ENCODE peak calls at places on chromosomes 2 and 18, in four cellular contexts. X is colonic mucosa, N is IMR-90, P is esophagus squamous epithelium. O is an unnamed sample.

GRCh38 chr2:37599688-37600525 is 71.5 kb downstream of the CDC42EP3 start:
- DNase-seq in X (no peak), N (no peak), P (no peak), O (no peak)

GRCh38 chr18:24831871-24832665 is 371.6 kb downstream of the HRH4 start:
- DNase-seq in X (no peak), N (no peak), P (no peak), O (no peak)

GRCh38 chr18:9366126-9366714 is 31.6 kb downstream of the TWSG1 start:
- DNase-seq in X (peak; percentile 46), N (peak; percentile 40), P (no peak), O (peak; percentile 31)

GRCh38 chr2:216221806-216222205 is 112.7 kb downstream of the XRCC5 start:
- DNase-seq in X (no peak), N (peak; percentile 61), P (no peak), O (peak; percentile 14)

GRCh38 chr18:54100920-54101319 is 123.5 kb downstream of the MBD2 start:
- DNase-seq in X (no peak), N (no peak), P (no peak), O (no peak)

GRCh38 chr2:53077413-53077812 is 690.2 kb upstream of the CHAC2 start:
- DNase-seq in X (no peak), N (no peak), P (no peak), O (no peak)

GRCh38 chr2:240396623-240397541 is 38.6 kb upstream of the GPC1 start:
- DNase-seq in X (no peak), N (no peak), P (no peak), O (no peak)

GRCh38 chr2:135986507-135986906 is 1.1 kb upstream of the DARS1 start:
- DNase-seq in X (no peak), N (no peak), P (no peak), O (no peak)

GRCh38 chr18:13315000-13315399 is 96.4 kb downstream of the LDLRAD4 start:
- DNase-seq in X (no peak), N (no peak), P (no peak), O (no peak)

GRCh38 chr18:28177828-28178635 is 1.1 kb upstream of the CDH2 start:
- DNase-seq in X (no peak), N (peak; percentile 36), P (no peak), O (peak; percentile 90)

GRCh38 chr2:127410871-127411396 is 7.3 kb upstream of the PROC start:
- DNase-seq in X (no peak), N (peak; percentile 56), P (no peak), O (peak; percentile 81)

GRCh38 chr2:66766582-66766981 is 331.7 kb downstream of the MEIS1 start:
- DNase-seq in X (no peak), N (no peak), P (no peak), O (no peak)

GRCh38 chr18:37521500-37522465 is 43.8 kb downstream of the CELF4 start:
- DNase-seq in X (no peak), N (no peak), P (no peak), O (no peak)

GRCh38 chr2:163692081-163692480 is 43.7 kb downstream of the FIGN start:
- DNase-seq in X (no peak), N (no peak), P (no peak), O (peak; percentile 10)

GRCh38 chr2:102588213-102588939 is 31.0 kb upstream of the SLC9A2 start:
- DNase-seq in X (no peak), N (no peak), P (no peak), O (no peak)

GRCh38 chr18:21742323-21742687 is 1.7 kb downstream of the MIB1 start:
- DNase-seq in X (no peak), N (peak; percentile 30), P (no peak), O (peak; percentile 36)

GRCh38 chr2:2916621-2917020 is 461.0 kb downstream of the EIPR1 start:
- DNase-seq in X (no peak), N (no peak), P (no peak), O (no peak)

GRCh38 chr2:99635710-99636431 is 146.1 kb upstream of the REV1 start:
- DNase-seq in X (peak; percentile 28), N (no peak), P (no peak), O (no peak)

GRCh38 chr2:98379311-98380202 is 33.3 kb downstream of the CNGA3 start:
- DNase-seq in X (no peak), N (no peak), P (no peak), O (peak; percentile 7)

GRCh38 chr2:28824207-28824606 is 13.6 kb downstream of the SPDYA start:
- DNase-seq in X (no peak), N (no peak), P (no peak), O (no peak)

GRCh38 chr2:29751390-29751789 is 170.0 kb downstream of the ALK start:
- DNase-seq in X (no peak), N (no peak), P (no peak), O (no peak)

GRCh38 chr2:1685957-1686783 is 58.1 kb downstream of the PXDN start:
- DNase-seq in X (no peak), N (peak; percentile 62), P (no peak), O (peak; percentile 48)

GRCh38 chr18:48767090-48767670 is 183.6 kb downstream of the SMAD7 start:
- DNase-seq in X (no peak), N (peak; percentile 45), P (no peak), O (peak; percentile 45)

GRCh38 chr18:13288509-13289138 is 70.1 kb downstream of the LDLRAD4 start:
- DNase-seq in X (no peak), N (no peak), P (no peak), O (no peak)

GRCh38 chr2:5921081-5921642 is 229.0 kb downstream of the SOX11 start:
- DNase-seq in X (no peak), N (no peak), P (no peak), O (no peak)

GRCh38 chr18:13983506-13983905 is 68.2 kb upstream of the MC2R start:
- DNase-seq in X (no peak), N (no peak), P (no peak), O (no peak)

DNA sequence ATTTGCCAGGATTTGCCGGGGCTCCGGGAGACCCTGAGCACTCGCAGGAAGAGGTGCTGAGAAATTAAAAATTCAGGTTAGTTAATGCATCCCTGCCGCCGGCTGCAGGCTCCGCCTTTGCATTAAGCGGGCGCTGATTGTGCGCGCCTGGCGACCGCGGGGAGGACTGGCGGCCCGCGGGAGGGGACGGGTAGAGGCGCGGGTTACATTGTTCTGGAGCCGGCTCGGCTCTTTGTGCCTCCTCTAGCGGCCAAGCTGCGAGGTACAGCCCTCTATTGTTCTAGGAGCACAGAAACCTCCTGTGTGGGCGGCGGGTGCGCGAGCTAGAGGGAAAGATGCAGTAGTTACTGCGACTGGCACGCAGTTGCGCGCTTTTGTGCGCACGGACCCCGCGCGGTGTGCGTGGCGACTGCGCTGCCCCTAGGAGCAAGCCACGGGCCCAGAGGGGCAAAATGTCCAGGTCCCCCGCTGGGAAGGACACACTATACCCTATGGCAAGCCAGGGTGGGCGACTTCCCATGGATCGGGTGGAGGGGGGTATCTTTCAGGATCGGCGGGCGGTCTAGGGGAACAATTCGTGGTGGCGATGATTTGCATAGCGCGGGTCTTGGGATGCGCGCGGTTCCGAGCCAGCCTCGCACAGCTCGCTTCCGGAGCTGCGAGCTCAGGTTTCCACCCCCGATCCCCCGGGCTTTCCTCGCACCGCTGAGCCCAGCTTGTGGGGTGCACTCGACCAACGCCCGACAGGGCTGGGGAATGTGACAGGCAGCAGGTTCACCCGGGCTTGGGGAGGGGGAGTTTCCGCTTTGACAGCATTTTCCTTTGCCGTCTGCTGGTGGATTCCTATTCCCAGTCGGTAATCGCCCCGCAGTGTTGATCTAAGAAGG is 2.9 kb downstream of the ONECUT2 start:
- DNase-seq in X (peak; percentile 55), N (peak; percentile 26), P (no peak), O (peak; percentile 77)
- H3K4me3 ChIP-seq in X (no peak overlapping the region), N (no peak overlapping the region), P (no peak overlapping the region), O (peak overlapping the region; percentile 52)

GRCh38 chr2:69742170-69742952 is 427 bp downstream of the ANXA4 start:
- DNase-seq in X (peak; percentile 46), N (peak; percentile 11), P (no peak), O (peak; percentile 59)

GRCh38 chr2:69741281-69742169 is at the start of gene ANXA4:
- DNase-seq in X (peak; percentile 96), N (peak; percentile 74), P (peak; percentile 9), O (peak; percentile 84)

GRCh38 chr2:69744456-69744855 is 2.5 kb downstream of the ANXA4 start:
- DNase-seq in X (no peak), N (no peak), P (no peak), O (no peak)

GRCh38 chr2:69743847-69744264 is 1.9 kb downstream of the ANXA4 start:
- DNase-seq in X (no peak), N (no peak), P (no peak), O (no peak)
- H3K4me1 ChIP-seq in X (peaks cover 13% of the 10 kb centered on the region), N (peaks cover 2% of the 10 kb centered on the region), P (peaks cover 57% of the 10 kb centered on the region), O (peaks cover 15% of the 10 kb centered on the region)

GRCh38 chr2:224638338-224638823 is 53.2 kb upstream of the CUL3 start:
- DNase-seq in X (peak; percentile 77), N (no peak), P (no peak), O (no peak)
- H3K4me3 ChIP-seq in X (no peak overlapping the region), N (no peak overlapping the region), P (no peak overlapping the region), O (no peak overlapping the region)

DNA sequence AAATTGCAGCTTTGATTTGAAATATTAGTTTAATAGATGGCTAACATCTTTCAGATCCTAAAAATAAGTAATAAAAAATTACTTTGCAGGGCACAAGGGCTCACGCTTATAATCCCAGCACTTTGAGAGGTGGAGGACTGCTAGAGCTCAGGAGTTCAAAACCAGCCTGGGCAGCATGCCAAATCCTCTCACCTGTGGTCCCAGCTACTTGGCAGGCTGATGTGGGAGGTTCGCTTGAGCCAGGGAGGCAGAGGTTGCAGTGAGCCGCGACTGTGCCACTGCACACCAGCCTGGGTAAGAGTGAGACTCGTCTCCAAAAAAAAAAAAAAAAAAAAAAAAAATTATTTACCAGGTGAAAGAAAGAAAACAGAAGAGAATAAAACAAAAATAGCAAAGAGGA is 449.8 kb downstream of the NRXN1 start:
- DNase-seq in X (no peak), N (no peak), P (no peak), O (no peak)
- H3K4me1 ChIP-seq in X (no peaks in the 10 kb centered on the region), N (no peaks in the 10 kb centered on the region), P (no peaks in the 10 kb centered on the region), O (no peaks in the 10 kb centered on the region)

GRCh38 chr2:148509703-148510036 is 134.9 kb upstream of the EPC2 start:
- DNase-seq in X (no peak), N (no peak), P (no peak), O (no peak)
- H3K4me3 ChIP-seq in X (no peak overlapping the region), N (no peak overlapping the region), P (no peak overlapping the region), O (peak overlapping the region; percentile 78)

GRCh38 chr2:205747827-205748386 is 65.6 kb downstream of the NRP2 start:
- DNase-seq in X (no peak), N (no peak), P (no peak), O (no peak)
- H3K4me1 ChIP-seq in X (peaks cover 9% of the 10 kb centered on the region), N (no peaks in the 10 kb centered on the region), P (peaks cover 73% of the 10 kb centered on the region), O (peaks cover 4% of the 10 kb centered on the region)

DNA sequence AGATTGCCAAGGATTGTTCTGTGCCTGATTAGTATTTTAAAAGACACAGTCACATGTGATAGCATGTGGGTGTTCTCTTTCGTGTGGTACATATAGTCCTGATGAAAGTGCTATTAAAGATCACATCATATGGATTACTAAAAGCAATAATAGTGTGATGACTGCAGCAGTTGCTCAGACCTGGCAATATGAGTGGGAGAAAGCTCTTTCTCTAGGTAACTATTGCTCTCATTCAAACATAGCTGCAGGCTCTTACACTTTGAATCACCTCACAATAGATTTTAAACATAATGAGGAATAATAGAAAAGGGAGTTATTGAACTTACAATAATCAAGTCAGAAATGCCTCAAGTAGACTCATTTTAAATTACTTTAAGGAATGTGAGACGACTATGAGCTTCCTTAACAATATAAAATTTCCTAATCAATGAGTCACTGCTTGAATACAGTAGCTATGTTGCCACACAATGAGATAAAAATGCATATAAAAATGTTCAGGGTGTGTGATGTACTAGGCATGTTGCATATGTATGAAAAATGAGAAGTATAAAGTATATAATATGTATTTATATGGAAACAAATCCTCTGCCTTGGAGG is 452.1 kb downstream of the TMX3 start:
- DNase-seq in X (no peak), N (peak; percentile 83), P (no peak), O (peak; percentile 87)
- H3K4me3 ChIP-seq in X (no peak overlapping the region), N (no peak overlapping the region), P (no peak overlapping the region), O (no peak overlapping the region)